ENCODE peak calls at places on chromosomes 5 and 9, in nine cellular contexts. S is left lung, F is WTC11, M is suprapubic skin, K is right atrium auricular region, C is PC-3, G is fibroblast of pulmonary artery, A is BJ, H is stomach. W is an unnamed sample.

GRCh38 chr9:129270205-129270604 is 92.1 kb upstream of the IER5L start:
- DNase-seq in H (peak; percentile 27), A (no peak), F (no peak), M (no peak), K (no peak), G (no peak), S (no peak), C (no peak), W (no peak)

GRCh38 chr9:92754091-92754740 is 10.4 kb downstream of the BICD2 start:
- DNase-seq in A (no peak), C (no peak), H (no peak), S (no peak), K (no peak), G (no peak), F (no peak), M (peak; percentile 37), W (no peak)

GRCh38 chr9:109579191-109579948 is 81.3 kb upstream of the PTPN3 start:
- DNase-seq in C (no peak), A (no peak), K (no peak), H (no peak), S (no peak), M (no peak), F (no peak), G (peak; percentile 11), W (no peak)

GRCh38 chr5:72465601-72466563 is 41.3 kb downstream of the ZNF366 start:
- DNase-seq in H (no peak), S (no peak), G (no peak), C (peak; percentile 37), K (no peak), F (no peak), M (no peak), A (no peak), W (no peak)

GRCh38 chr5:134510970-134511795 is 14.3 kb upstream of the JADE2 start:
- DNase-seq in M (no peak), A (no peak), G (peak; percentile 43), H (no peak), S (no peak), F (peak; percentile 44), K (no peak), C (peak; percentile 89), W (peak; percentile 17)

GRCh38 chr5:98796197-98796972 is 22.9 kb downstream of the RGMB start:
- DNase-seq in S (no peak), C (peak; percentile 90), F (peak; percentile 56), G (peak; percentile 71), M (no peak), K (no peak), H (no peak), A (no peak), W (peak; percentile 32)

GRCh38 chr9:89843591-89843990 is 238.8 kb downstream of the GADD45G start:
- DNase-seq in H (no peak), S (no peak), F (no peak), M (no peak), G (no peak), A (no peak), K (peak; percentile 46), C (no peak), W (no peak)

GRCh38 chr9:104177676-104178075 is 83.6 kb downstream of the SMC2 start:
- DNase-seq in C (no peak), A (no peak), M (no peak), K (no peak), G (no peak), H (no peak), F (no peak), S (no peak), W (no peak)

GRCh38 chr5:129670944-129671343 is 77.0 kb upstream of the MINAR2 start:
- DNase-seq in M (no peak), K (no peak), A (peak; percentile 36), H (no peak), F (no peak), C (peak; percentile 61), S (no peak), G (peak; percentile 74), W (no peak)

GRCh38 chr5:109373932-109374331 is 35.8 kb downstream of the PJA2 start:
- DNase-seq in A (no peak), S (no peak), H (no peak), M (no peak), K (no peak), G (no peak), F (no peak), C (no peak), W (no peak)

GRCh38 chr9:108919517-108919916 is 14.4 kb downstream of the ELP1 start:
- DNase-seq in F (no peak), A (no peak), M (no peak), S (no peak), G (no peak), H (no peak), K (no peak), C (no peak), W (no peak)

GRCh38 chr5:24823625-24824024 is 178.8 kb upstream of the CDH10 start:
- DNase-seq in F (no peak), H (no peak), S (no peak), C (peak; percentile 87), G (no peak), K (no peak), A (no peak), M (no peak), W (no peak)

GRCh38 chr5:133744030-133744645 is 131.8 kb upstream of the FSTL4 start:
- DNase-seq in F (no peak), C (no peak), H (no peak), S (no peak), G (no peak), A (no peak), K (no peak), M (no peak), W (no peak)

GRCh38 chr5:30106596-30106995 is 1086.9 kb upstream of the CDH6 start:
- DNase-seq in H (no peak), A (no peak), F (no peak), C (no peak), M (no peak), K (no peak), S (no peak), G (no peak), W (no peak)

GRCh38 chr9:88659126-88659525 is 124.1 kb downstream of the NXNL2 start:
- DNase-seq in S (no peak), M (no peak), K (no peak), F (no peak), A (no peak), G (no peak), H (no peak), C (no peak), W (no peak)

GRCh38 chr9:91571036-91571435 is 147.4 kb upstream of the NFIL3 start:
- DNase-seq in C (no peak), A (no peak), M (no peak), F (no peak), H (no peak), G (no peak), K (no peak), S (no peak), W (no peak)

DNA sequence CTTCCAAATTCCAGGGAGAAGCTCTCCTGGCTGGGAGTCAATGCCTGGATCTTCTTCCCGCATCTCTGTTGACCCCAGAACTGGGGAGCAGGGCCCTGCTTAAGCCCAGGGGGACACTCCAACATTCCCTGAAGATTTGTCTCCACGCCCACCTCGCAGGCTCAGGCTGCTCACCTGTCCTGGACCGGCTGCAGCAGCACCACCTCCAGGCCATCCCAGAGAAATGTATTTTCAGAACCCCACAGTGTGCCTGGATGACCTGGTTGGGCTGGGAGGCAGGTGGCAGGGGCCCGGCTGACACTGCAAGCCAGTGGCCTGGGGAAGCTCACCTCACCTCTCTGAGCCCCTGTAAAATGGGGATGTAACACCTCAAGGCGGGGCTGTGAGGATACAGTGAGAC is 27.1 kb upstream of the ZBTB43 start:
- DNase-seq in S (no peak), F (peak; percentile 69), G (no peak), C (peak; percentile 31), M (no peak), A (no peak), K (no peak), H (no peak), W (peak; percentile 14)
- TF ChIP-seq CTCF in S (no peak), F (no peak), G (no peak), C (peak; percentile 46), M (no peak), A (no peak), K (no peak), H (no peak), W (peak; percentile 50)

GRCh38 chr5:81513982-81514381 is 120.0 kb upstream of the ACOT12 start:
- DNase-seq in H (no peak), S (no peak), K (no peak), F (no peak), A (no peak), G (peak; percentile 31), C (peak; percentile 34), M (no peak), W (no peak)
- TF ChIP-seq CTCF in H (no peak), S (no peak), K (peak; percentile 38), F (no peak), A (no peak), G (peak; percentile 31), C (peak; percentile 53), M (no peak), W (no peak)

GRCh38 chr5:178551468-178551867 is 38.7 kb downstream of the COL23A1 start:
- DNase-seq in C (no peak), K (no peak), G (no peak), A (no peak), H (no peak), M (no peak), F (no peak), S (no peak), W (no peak)

GRCh38 chr5:178547753-178548415 is 42.3 kb downstream of the COL23A1 start:
- DNase-seq in M (peak; percentile 47), S (no peak), K (no peak), H (no peak), C (no peak), F (no peak), G (no peak), A (no peak), W (no peak)

GRCh38 chr5:178548751-178549150 is 41.4 kb downstream of the COL23A1 start:
- DNase-seq in A (no peak), C (peak; percentile 9), K (no peak), G (peak; percentile 11), S (no peak), M (no peak), H (no peak), F (no peak), W (no peak)

GRCh38 chr5:178553517-178553916 is 36.7 kb downstream of the COL23A1 start:
- DNase-seq in M (no peak), A (no peak), F (no peak), G (no peak), C (no peak), S (no peak), H (no peak), K (no peak), W (no peak)

DNA sequence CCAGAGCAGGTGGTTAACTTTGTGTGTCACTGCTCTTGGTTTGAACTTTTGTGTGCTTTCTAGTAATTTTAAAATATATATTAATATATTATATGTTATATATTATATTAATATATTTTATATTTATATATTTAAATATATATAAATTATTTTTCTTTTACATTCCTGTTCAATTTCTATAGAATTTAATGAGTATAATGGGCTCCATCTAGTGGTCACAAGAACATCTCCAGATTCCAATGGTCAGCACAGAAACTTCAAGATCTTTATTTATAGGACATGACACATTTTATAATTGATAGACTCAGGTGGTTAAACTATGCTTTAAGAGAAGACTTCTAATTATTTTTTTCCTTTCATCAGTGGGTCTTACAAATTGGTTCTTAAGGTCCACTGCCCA is 39.1 kb downstream of the COL23A1 start:
- DNase-seq in F (no peak), H (no peak), G (peak; percentile 39), A (no peak), S (no peak), C (peak; percentile 60), K (no peak), M (no peak), W (no peak)
- TF ChIP-seq CTCF in F (no peak), H (peak; percentile 35), G (peak; percentile 45), A (peak; percentile 37), S (peak; percentile 39), C (peak; percentile 53), K (peak; percentile 58), M (no peak), W (peak; percentile 64)

GRCh38 chr5:141392429-141393198 is at the start of gene PCDHGA8:
- DNase-seq in G (peak; percentile 33), K (no peak), F (no peak), M (no peak), H (no peak), C (no peak), A (no peak), S (no peak), W (no peak)
- TF ChIP-seq CTCF in G (peak; percentile 17), K (no peak), F (no peak), M (no peak), H (no peak), C (no peak), A (peak; percentile 18), S (no peak), W (no peak)